ENCODE peak calls at places on chromosomes 2 and 18, in seven cellular contexts. B is colonic mucosa; R is stimulated activated CD8-positive, alpha-beta memory T cell treated with anti-CD3 and anti-CD28 coated beads, Interleukin-7, amount 100 ng/mL, for 4 hours; H is nucleus accumbens; L is NCI-H1092; T is thoracic aorta; N is hippocampal formation. G is an unnamed sample.

GRCh38 chr2:67752964-67753363 is 309.8 kb downstream of the C1D start:
- DNase-seq in B (no peak), N (no peak), L (no peak), R (no peak), T (no peak), H (no peak), G (no peak)

GRCh38 chr2:86807462-86808275 is 17.0 kb upstream of the CD8A start:
- DNase-seq in B (peak), R (peak), H (peak), N (peak), T (no peak), L (peak), G (no peak)

GRCh38 chr2:144426981-144427479 is 92.9 kb downstream of the ZEB2 start:
- DNase-seq in B (no peak), H (no peak), L (no peak), T (no peak), R (no peak), N (no peak), G (no peak)

GRCh38 chr2:160252278-160252887 is 52.3 kb upstream of the ITGB6 start:
- DNase-seq in B (no peak), N (peak), L (no peak), R (no peak), H (no peak), T (no peak), G (peak)

GRCh38 chr2:61268249-61268648 is 106.3 kb downstream of the C2orf74 start:
- DNase-seq in T (no peak), R (no peak), H (no peak), L (no peak), N (no peak), B (no peak), G (no peak)

GRCh38 chr2:226354434-226354833 is 445.2 kb downstream of the IRS1 start:
- DNase-seq in H (no peak), T (no peak), N (no peak), L (no peak), B (no peak), R (no peak), G (no peak)

GRCh38 chr18:8813621-8814020 is 108.3 kb downstream of the MTCL1 start:
- DNase-seq in L (no peak), H (no peak), B (no peak), R (no peak), N (no peak), T (no peak), G (no peak)

GRCh38 chr2:95043300-95043786 is 17.8 kb downstream of the MAL start:
- DNase-seq in H (peak), B (peak), R (no peak), N (peak), T (no peak), L (no peak), G (peak)

GRCh38 chr2:156115338-156115737 is 217.2 kb downstream of the NR4A2 start:
- DNase-seq in R (no peak), H (no peak), T (no peak), N (no peak), L (no peak), B (no peak), G (no peak)

GRCh38 chr2:62196278-62196901 is 475 bp downstream of the B3GNT2 start:
- DNase-seq in T (no peak), N (no peak), L (no peak), R (peak), B (peak), H (peak), G (peak)

GRCh38 chr2:225640550-225640949 is 241.0 kb downstream of the NYAP2 start:
- DNase-seq in L (no peak), H (no peak), B (no peak), N (no peak), T (no peak), R (no peak), G (no peak)

GRCh38 chr2:210792000-210792399 is 235.6 kb downstream of the CPS1 start:
- DNase-seq in R (no peak), H (no peak), B (no peak), T (no peak), N (no peak), L (no peak), G (no peak)

GRCh38 chr2:127219716-127220090 is 396 bp downstream of the CYP27C1 start:
- DNase-seq in R (no peak), L (no peak), B (no peak), H (no peak), T (no peak), N (no peak), G (no peak)

GRCh38 chr2:128292599-128293425 is 25.9 kb downstream of the HS6ST1 start:
- DNase-seq in H (no peak), B (no peak), R (no peak), L (no peak), T (no peak), N (peak), G (no peak)

GRCh38 chr2:173051463-173051862 is 24.2 kb upstream of the MAP3K20 start:
- DNase-seq in L (no peak), N (no peak), H (no peak), R (no peak), B (no peak), T (no peak), G (no peak)

GRCh38 chr2:40668435-40668834 is 216.5 kb upstream of the SLC8A1 start:
- DNase-seq in L (no peak), T (no peak), B (no peak), R (no peak), N (no peak), H (no peak), G (no peak)

GRCh38 chr18:3665780-3666525 is 216.0 kb downstream of the TGIF1 start:
- DNase-seq in R (peak), H (peak), B (peak), N (peak), L (peak), T (peak), G (peak)

GRCh38 chr2:101348851-101349250 is 38.5 kb downstream of the CREG2 start:
- DNase-seq in R (no peak), T (no peak), B (no peak), L (no peak), N (no peak), H (no peak), G (no peak)

GRCh38 chr2:150484461-150484931 is 3.0 kb downstream of the RND3 start:
- DNase-seq in L (no peak), B (no peak), N (no peak), R (no peak), T (no peak), H (no peak), G (no peak)

GRCh38 chr18:77148289-77148688 is 15.7 kb upstream of the MBP start:
- DNase-seq in H (no peak), N (no peak), R (no peak), L (no peak), T (no peak), B (no peak), G (no peak)

GRCh38 chr18:907171-907879 is 2.7 kb downstream of the ADCYAP1 start:
- DNase-seq in T (no peak), R (no peak), H (no peak), B (no peak), N (no peak), L (peak), G (no peak)

GRCh38 chr2:232085179-232085578 is 123.7 kb downstream of the DIS3L2 start:
- DNase-seq in L (no peak), T (no peak), R (no peak), B (no peak), N (no peak), H (peak), G (peak)

G was measured in globus pallidus.